ENCODE peak calls at places on chromosome X, in five cellular contexts. T, J, R, C and E are unnamed samples.

GRCh38 chrX:42846741-42847140 is 68.8 kb upstream of the PPP1R2C start:
- DNase-seq in T (no peak), J (no peak), R (no peak), C (no peak), E (no peak)

GRCh38 chrX:38095971-38096529 is 89.7 kb downstream of the SYTL5 start:
- DNase-seq in T (no peak), J (peak), R (peak), C (no peak), E (no peak)

GRCh38 chrX:87900320-87900908 is 382.8 kb downstream of the KLHL4 start:
- DNase-seq in T (no peak), J (no peak), R (peak), C (peak), E (no peak)

GRCh38 chrX:129641941-129642340 is 12.8 kb downstream of the APLN start:
- DNase-seq in T (no peak), J (peak), R (peak), C (no peak), E (no peak)

GRCh38 chrX:154526901-154527675 is 11.1 kb upstream of the FAM3A start:
- DNase-seq in T (peak), J (peak), R (peak), C (peak), E (peak)

GRCh38 chrX:70468709-70469108 is 24.1 kb downstream of the DLG3 start:
- DNase-seq in T (no peak), J (no peak), R (no peak), C (no peak), E (no peak)

GRCh38 chrX:43976216-43976615 is 3.0 kb upstream of the NDP start:
- DNase-seq in T (no peak), J (no peak), R (no peak), C (no peak), E (no peak)

GRCh38 chrX:155028192-155028591 is 1.5 kb downstream of the FUNDC2 start:
- DNase-seq in T (no peak), J (no peak), R (no peak), C (no peak), E (no peak)

GRCh38 chrX:112734250-112734649 is 54.5 kb upstream of the LHFPL1 start:
- DNase-seq in T (no peak), J (no peak), R (no peak), C (no peak), E (no peak)

GRCh38 chrX:18410038-18410437 is 15.4 kb upstream of the CDKL5 start:
- DNase-seq in T (no peak), J (peak), R (peak), C (no peak), E (no peak)

GRCh38 chrX:7943600-7944245 is 16.5 kb upstream of the PNPLA4 start:
- DNase-seq in T (no peak), J (no peak), R (no peak), C (no peak), E (no peak)

GRCh38 chrX:96846841-96847240 is 36.9 kb upstream of the RPA4 start:
- DNase-seq in T (no peak), J (no peak), R (no peak), C (no peak), E (no peak)

GRCh38 chrX:9383655-9384054 is 81.2 kb upstream of the TBL1X start:
- DNase-seq in T (no peak), J (no peak), R (no peak), C (no peak), E (no peak)

GRCh38 chrX:13658602-13659001 is 5.7 kb downstream of the TCEANC start:
- DNase-seq in T (no peak), J (peak), R (peak), C (peak), E (no peak)

GRCh38 chrX:108087792-108088191 is 3.5 kb downstream of the PSMD10 start:
- DNase-seq in T (no peak), J (no peak), R (no peak), C (no peak), E (no peak)

GRCh38 chrX:8913665-8914409 is 112.7 kb upstream of the FAM9A start:
- DNase-seq in T (no peak), J (no peak), R (no peak), C (no peak), E (no peak)

GRCh38 chrX:103631145-103631544 is 2.4 kb downstream of the TCEAL1 start:
- DNase-seq in T (no peak), J (no peak), R (no peak), C (no peak), E (no peak)

GRCh38 chrX:72003811-72004750 is 93.4 kb downstream of the NHSL2 start:
- DNase-seq in T (no peak), J (peak), R (peak), C (no peak), E (no peak)

GRCh38 chrX:126820700-126821420 is 1.3 kb downstream of the PRR32 start:
- DNase-seq in T (no peak), J (no peak), R (no peak), C (no peak), E (no peak)

GRCh38 chrX:41827886-41828285 is 95.5 kb downstream of the CASK start:
- DNase-seq in T (no peak), J (no peak), R (no peak), C (no peak), E (no peak)

GRCh38 chrX:47384502-47384901 is 14.1 kb downstream of the ZNF157 start:
- DNase-seq in T (peak), J (peak), R (peak), C (peak), E (peak)